ENCODE peak calls at places on chromosome 11, in five cellular contexts. A is T-helper 2 cell; Z is stimulated activated CD4-positive, alpha-beta T cell treated with anti-CD3 and anti-CD28 coated beads, Interleukin-15, amount 100 ng/mL, for 1 hour; Q is foreskin keratinocyte; D is left ventricle myocardium superior. W is an unnamed sample.

GRCh38 chr11:126498281-126498680 is 142.8 kb downstream of the ST3GAL4 start:
- DNase-seq in Z (no peak), D (no peak), A (no peak), Q (no peak), W (no peak)

GRCh38 chr11:15720460-15720859 is 605.7 kb downstream of the INSC start:
- DNase-seq in Z (no peak), D (no peak), Q (no peak), A (no peak), W (no peak)

GRCh38 chr11:120133216-120134105 is 4.5 kb downstream of the TRIM29 start:
- DNase-seq in Z (no peak), A (no peak), D (no peak), Q (no peak), W (no peak)

GRCh38 chr11:45652781-45653180 is 12.6 kb downstream of the CHST1 start:
- DNase-seq in Z (no peak), Q (peak), A (no peak), D (no peak), W (no peak)

GRCh38 chr11:75313457-75314272 is 37.8 kb downstream of the ARRB1 start:
- DNase-seq in D (peak), Z (no peak), Q (no peak), A (no peak), W (no peak)

GRCh38 chr11:115423728-115424459 is 80.3 kb downstream of the CADM1 start:
- DNase-seq in D (no peak), A (no peak), Q (no peak), Z (no peak), W (no peak)

GRCh38 chr11:128508785-128509518 is 78.4 kb downstream of the ETS1 start:
- DNase-seq in Q (no peak), A (no peak), D (no peak), Z (no peak), W (no peak)

GRCh38 chr11:100823360-100823759 is 136.3 kb downstream of the ARHGAP42 start:
- DNase-seq in D (no peak), A (no peak), Z (no peak), Q (no peak), W (no peak)

GRCh38 chr11:86160546-86161149 is 83.9 kb upstream of the EED start:
- DNase-seq in Q (peak), Z (no peak), D (no peak), A (no peak), W (no peak)

GRCh38 chr11:26319906-26320305 is 12.0 kb upstream of the ANO3 start:
- DNase-seq in D (no peak), Q (no peak), A (no peak), Z (no peak), W (no peak)

GRCh38 chr11:46393759-46394158 is 2.2 kb upstream of the CHRM4 start:
- DNase-seq in Q (no peak), A (no peak), D (no peak), Z (no peak), W (no peak)

GRCh38 chr11:76885390-76886097 is 24.8 kb downstream of the ACER3 start:
- DNase-seq in Z (no peak), Q (peak), D (no peak), A (no peak), W (no peak)

GRCh38 chr11:8768625-8769333 is 86.2 kb downstream of the RPL27A start:
- DNase-seq in Q (no peak), D (peak), Z (no peak), A (no peak), W (no peak)

W was measured in CD8-positive, alpha-beta T cell.